ENCODE peak calls at places on chromosomes 3 and 15, in seven cellular contexts. V, B, P, D, X, R and I are unnamed samples.

GRCh38 chr3:160860346-160860745 is 104.3 kb downstream of the PPM1L start:
- DNase-seq in V (no peak), B (no peak), P (no peak), D (no peak), X (no peak), R (no peak), I (no peak)

GRCh38 chr15:39270221-39270835 is 310.6 kb upstream of the THBS1 start:
- DNase-seq in V (no peak), B (no peak), P (no peak), D (no peak), X (peak), R (no peak), I (no peak)

GRCh38 chr3:7924228-7924627 is 577.4 kb upstream of the LMCD1 start:
- DNase-seq in V (no peak), B (no peak), P (no peak), D (no peak), X (no peak), R (no peak), I (no peak)

GRCh38 chr3:162544246-162544645 is 1047.6 kb downstream of the OTOL1 start:
- DNase-seq in V (no peak), B (no peak), P (peak), D (no peak), X (no peak), R (no peak), I (no peak)

GRCh38 chr15:34341922-34342736 is 807 bp downstream of the NOP10 start:
- DNase-seq in V (no peak), B (no peak), P (no peak), D (no peak), X (no peak), R (no peak), I (no peak)

GRCh38 chr3:106745344-106746168 is 631.7 kb upstream of the CCDC54 start:
- DNase-seq in V (no peak), B (no peak), P (peak), D (no peak), X (peak), R (peak), I (no peak)

GRCh38 chr3:194548346-194549321 is 61.8 kb upstream of the ATP13A3 start:
- DNase-seq in V (no peak), B (peak), P (peak), D (peak), X (no peak), R (no peak), I (no peak)

GRCh38 chr3:120688121-120688520 is 6.1 kb upstream of the HGD start:
- DNase-seq in V (no peak), B (peak), P (peak), D (peak), X (peak), R (peak), I (no peak)

GRCh38 chr3:35648347-35648746 is 9.0 kb downstream of the ARPP21 start:
- DNase-seq in V (no peak), B (no peak), P (peak), D (peak), X (peak), R (peak), I (no peak)

GRCh38 chr15:84929795-84930371 is 45.4 kb downstream of the SLC28A1 start:
- DNase-seq in V (no peak), B (no peak), P (peak), D (peak), X (peak), R (peak), I (no peak)

GRCh38 chr15:58839485-58839884 is 68.4 kb downstream of the MINDY2 start:
- DNase-seq in V (no peak), B (peak), P (peak), D (no peak), X (no peak), R (no peak), I (peak)

GRCh38 chr3:10459954-10460754 is 45.2 kb downstream of the ATP2B2 start:
- DNase-seq in V (no peak), B (peak), P (peak), D (peak), X (peak), R (peak), I (peak)

GRCh38 chr3:15645740-15646490 is 44.4 kb downstream of the BTD start:
- DNase-seq in V (peak), B (no peak), P (peak), D (peak), X (peak), R (peak), I (no peak)

GRCh38 chr3:116896116-116896515 is 186.5 kb downstream of the TUSC7 start:
- DNase-seq in V (no peak), B (no peak), P (no peak), D (no peak), X (no peak), R (no peak), I (no peak)

GRCh38 chr3:47016934-47017435 is 37.5 kb downstream of the NBEAL2 start:
- DNase-seq in V (no peak), B (peak), P (peak), D (peak), X (peak), R (peak), I (peak)

GRCh38 chr3:136659253-136659652 is 92.9 kb downstream of the STAG1 start:
- DNase-seq in V (no peak), B (peak), P (peak), D (peak), X (peak), R (peak), I (no peak)

GRCh38 chr15:78455749-78456148 is 17.7 kb downstream of the IREB2 start:
- DNase-seq in V (no peak), B (no peak), P (no peak), D (peak), X (peak), R (no peak), I (no peak)

GRCh38 chr3:93904568-93904967 is 69.1 kb downstream of the PROS1 start:
- DNase-seq in V (no peak), B (no peak), P (no peak), D (no peak), X (no peak), R (no peak), I (no peak)

GRCh38 chr3:173065543-173065970 is 75.5 kb downstream of the SPATA16 start:
- DNase-seq in V (no peak), B (peak), P (peak), D (peak), X (peak), R (peak), I (peak)

GRCh38 chr15:80367094-80367493 is 37.1 kb upstream of the ARNT2 start:
- DNase-seq in V (no peak), B (peak), P (peak), D (no peak), X (peak), R (peak), I (no peak)

GRCh38 chr15:96336045-96336642 is 5.6 kb downstream of the NR2F2 start:
- DNase-seq in V (no peak), B (no peak), P (no peak), D (peak), X (peak), R (peak), I (no peak)

GRCh38 chr15:96336643-96337353 is 6.3 kb downstream of the NR2F2 start:
- DNase-seq in V (peak), B (no peak), P (no peak), D (peak), X (peak), R (peak), I (no peak)

GRCh38 chr15:96334705-96335428 is 4.4 kb downstream of the NR2F2 start:
- DNase-seq in V (no peak), B (no peak), P (no peak), D (peak), X (peak), R (peak), I (no peak)

GRCh38 chr15:96334017-96334704 is 3.7 kb downstream of the NR2F2 start:
- DNase-seq in V (no peak), B (no peak), P (no peak), D (peak), X (peak), R (peak), I (no peak)

GRCh38 chr15:96335429-96335807 is 4.9 kb downstream of the NR2F2 start:
- DNase-seq in V (no peak), B (no peak), P (no peak), D (peak), X (peak), R (peak), I (no peak)
- H3K4me3 ChIP-seq in V (peak), B (no peak), P (peak), D (peak), X (peak), R (peak), I (no peak)

DNA sequence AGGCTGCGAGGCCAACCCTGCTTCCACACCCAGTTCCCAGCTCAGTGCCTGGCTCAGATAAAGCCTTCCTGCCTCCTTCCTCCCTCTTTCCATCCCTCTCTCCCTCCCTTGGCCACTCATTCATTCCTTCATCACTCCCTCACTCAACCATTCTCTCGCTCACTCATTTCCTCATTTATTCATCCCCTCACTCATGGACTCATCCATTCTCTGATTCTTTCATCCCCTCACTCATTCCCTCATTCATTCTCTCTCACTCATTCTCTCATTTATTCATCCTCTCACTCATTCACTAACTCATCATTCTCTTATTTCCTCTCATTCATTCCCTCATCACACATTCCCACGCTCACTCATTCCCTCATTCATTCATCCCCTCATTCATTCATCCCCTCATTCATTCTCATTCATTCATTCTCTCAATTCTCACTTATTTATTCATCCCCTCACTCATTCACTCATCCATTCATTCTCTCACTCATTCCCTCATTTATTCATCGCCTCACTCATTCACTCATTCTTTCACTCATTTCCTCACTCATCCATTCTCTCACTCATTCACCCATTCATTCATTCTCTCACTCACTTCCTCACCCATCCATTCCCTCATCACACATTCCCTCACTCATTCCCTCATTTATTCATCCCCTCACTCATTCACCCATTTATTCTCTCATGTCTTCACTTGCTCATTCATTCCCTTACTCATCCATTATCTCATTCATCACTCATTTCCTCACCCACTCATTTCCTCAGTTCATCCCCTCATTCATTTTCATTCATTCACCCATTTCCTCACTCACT is 13.2 kb downstream of the ABTB1 start:
- DNase-seq in V (no peak), B (no peak), P (no peak), D (no peak), X (no peak), R (no peak), I (no peak)
- H3K4me3 ChIP-seq in V (no peak), B (no peak), P (no peak), D (no peak), X (no peak), R (no peak), I (no peak)

DNA sequence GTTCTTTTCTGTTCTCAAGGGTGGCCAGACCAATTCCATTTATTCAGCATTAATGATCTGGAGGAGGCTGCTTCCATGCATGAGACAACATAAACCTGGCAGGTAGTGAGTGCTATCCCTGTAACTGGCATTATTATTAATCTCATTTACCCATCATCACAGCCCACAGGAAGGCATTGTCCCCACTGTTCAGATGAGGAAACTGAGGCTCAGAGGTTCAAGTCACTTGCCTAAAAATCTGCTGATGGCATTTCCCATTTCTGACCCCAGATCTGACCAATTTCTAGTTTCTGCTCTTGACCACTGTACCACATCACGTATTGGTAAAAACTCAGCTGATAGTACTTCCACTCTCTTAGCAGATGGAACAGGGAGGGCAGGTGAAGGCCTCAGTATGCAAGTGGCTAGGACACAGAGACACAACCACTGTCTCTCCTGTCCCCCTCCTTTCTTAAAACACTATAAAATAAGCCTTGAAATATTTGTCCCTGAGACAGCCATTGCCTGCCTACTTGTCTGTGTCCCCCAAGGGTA is 36.1 kb downstream of the TRANK1 start:
- DNase-seq in V (no peak), B (peak), P (no peak), D (no peak), X (no peak), R (no peak), I (no peak)
- H3K4me3 ChIP-seq in V (peak), B (peak), P (peak), D (peak), X (peak), R (peak), I (peak)

GRCh38 chr3:114450008-114450596 is 156.3 kb downstream of the TIGIT start:
- DNase-seq in V (no peak), B (peak), P (no peak), D (no peak), X (no peak), R (no peak), I (no peak)

GRCh38 chr3:114451051-114451451 is 157.2 kb downstream of the TIGIT start:
- DNase-seq in V (no peak), B (peak), P (no peak), D (no peak), X (no peak), R (no peak), I (no peak)

GRCh38 chr3:114447950-114448479 is 154.2 kb downstream of the TIGIT start:
- DNase-seq in V (no peak), B (no peak), P (no peak), D (no peak), X (no peak), R (no peak), I (no peak)

GRCh38 chr3:114447545-114447944 is 153.7 kb downstream of the TIGIT start:
- DNase-seq in V (no peak), B (peak), P (no peak), D (no peak), X (peak), R (no peak), I (no peak)

DNA sequence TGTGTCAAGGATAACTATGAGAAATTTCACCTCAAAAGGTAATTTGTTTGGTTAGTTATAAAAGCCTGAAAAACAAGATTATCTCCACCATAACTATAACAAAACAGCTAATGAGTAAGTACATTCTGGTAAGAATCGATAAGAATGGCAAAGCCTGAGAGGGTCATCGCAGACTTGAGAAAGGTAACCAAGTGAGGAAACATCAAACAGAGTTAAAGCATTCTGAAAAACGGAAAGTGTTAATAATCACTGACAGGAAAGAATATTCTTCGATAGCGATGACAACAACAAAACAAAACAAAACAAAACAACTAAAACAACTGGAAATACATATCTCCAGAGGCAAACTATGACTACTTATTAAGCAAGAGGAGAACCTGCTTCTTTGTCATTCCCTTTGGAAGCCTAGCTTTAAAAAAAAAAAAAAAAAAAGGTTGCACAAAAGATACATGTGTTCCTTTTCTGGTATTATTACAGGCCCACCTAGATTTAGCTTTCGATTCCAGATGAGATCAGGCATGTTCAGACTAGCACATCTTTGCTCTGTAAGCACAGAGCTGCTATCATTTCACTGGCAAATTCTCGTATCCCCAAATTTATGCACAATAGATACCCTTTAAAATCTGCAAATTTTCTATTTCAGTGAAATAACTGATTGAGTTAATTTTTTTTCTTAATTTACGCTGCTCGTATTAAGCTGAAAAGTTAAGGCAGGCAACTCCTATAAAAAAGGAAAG is 155.6 kb downstream of the TIGIT start:
- DNase-seq in V (no peak), B (peak), P (no peak), D (no peak), X (no peak), R (no peak), I (no peak)
- H3K4me3 ChIP-seq in V (no peak), B (peak), P (no peak), D (no peak), X (peak), R (no peak), I (no peak)

GRCh38 chr3:196643761-196644160 is 4.3 kb downstream of the NRROS start:
- DNase-seq in V (no peak), B (no peak), P (no peak), D (no peak), X (no peak), R (no peak), I (no peak)

GRCh38 chr3:196645091-196645490 is 5.6 kb downstream of the NRROS start:
- DNase-seq in V (no peak), B (no peak), P (no peak), D (no peak), X (no peak), R (no peak), I (no peak)

GRCh38 chr3:196640501-196640968 is 1.0 kb downstream of the NRROS start:
- DNase-seq in V (no peak), B (peak), P (no peak), D (no peak), X (no peak), R (no peak), I (no peak)

GRCh38 chr3:196641278-196642058 is 2.0 kb downstream of the NRROS start:
- DNase-seq in V (no peak), B (peak), P (no peak), D (no peak), X (no peak), R (no peak), I (no peak)

DNA sequence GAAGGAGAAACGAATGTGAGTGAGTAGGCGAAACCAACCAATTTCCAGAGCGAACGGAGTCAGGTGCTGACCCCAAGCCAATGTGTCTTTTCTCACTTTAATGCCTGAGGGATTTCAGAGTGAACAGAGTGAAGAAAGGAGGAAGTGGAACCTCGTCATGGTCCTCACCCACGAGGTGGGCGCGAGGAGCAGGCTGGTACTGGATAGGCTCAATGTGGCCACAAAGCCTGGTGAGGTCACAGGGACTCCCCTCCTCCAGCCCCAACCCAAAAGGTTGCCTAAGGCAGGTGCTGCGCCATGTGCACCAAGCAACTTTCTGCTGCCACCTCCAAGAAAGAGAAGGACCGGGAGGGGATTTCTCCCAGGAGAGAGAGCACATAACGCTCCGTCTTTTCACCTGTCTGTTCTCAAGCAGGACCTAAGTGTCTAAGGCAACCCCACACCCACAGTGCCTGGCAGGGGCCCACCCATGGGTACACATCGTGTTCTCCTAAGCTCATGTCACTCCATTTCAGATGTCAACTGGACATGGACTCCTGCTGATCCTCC is 3.8 kb downstream of the NRROS start:
- DNase-seq in V (peak), B (peak), P (no peak), D (no peak), X (no peak), R (no peak), I (no peak)
- H3K4me3 ChIP-seq in V (no peak), B (peak), P (no peak), D (no peak), X (no peak), R (no peak), I (no peak)

GRCh38 chr15:90886291-90886614 is 1.9 kb downstream of the FES start:
- DNase-seq in V (no peak), B (no peak), P (no peak), D (no peak), X (no peak), R (no peak), I (no peak)
- H3K4me3 ChIP-seq in V (no peak), B (no peak), P (no peak), D (peak), X (no peak), R (no peak), I (no peak)

DNA sequence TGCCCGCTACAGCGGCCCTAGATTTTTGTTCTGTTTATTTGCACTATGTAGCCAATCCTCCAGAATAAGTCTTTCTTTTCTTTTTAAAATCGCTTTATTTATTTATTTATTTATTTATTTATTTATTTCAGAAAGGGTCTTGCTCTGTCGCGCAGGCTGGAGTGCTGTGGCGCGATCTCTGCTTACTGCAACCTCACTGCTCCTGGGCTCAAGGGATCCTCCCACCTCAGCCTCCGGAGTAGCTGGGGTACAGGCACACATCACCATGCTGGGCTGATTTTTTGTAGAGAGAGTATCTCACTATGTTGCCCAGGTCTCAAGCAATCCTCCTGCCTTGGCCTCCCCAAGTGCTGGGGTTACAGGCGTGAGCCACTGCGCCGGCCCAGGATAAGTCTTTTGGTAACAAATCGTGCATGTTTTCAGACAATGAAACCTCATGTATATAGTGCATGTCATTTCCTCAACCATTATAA is 333 bp upstream of the MTFMT start:
- DNase-seq in V (no peak), B (no peak), P (no peak), D (no peak), X (no peak), R (no peak), I (no peak)
- H3K4me3 ChIP-seq in V (peak), B (no peak), P (peak), D (no peak), X (peak), R (no peak), I (peak)